ENCODE peak calls at places on chromosomes 13 and 19, in six cellular contexts. One of them, this sample, is unnamed.
A peak's percentile ranks its signal among the peaks of the same experiment; 100 is the strongest.

GRCh38 chr19:55258476-55258827 is 365 bp downstream of the PPP6R1 start:
- DNase-seq in psoas muscle: no peak
- DNase-seq in skeletal muscle cell: no peak
- DNase-seq in A673: no peak
- DNase-seq in choroid plexus epithelial cell: no peak
- DNase-seq in naive thymus-derived CD4-positive, alpha-beta T cell: no peak
- DNase-seq in this sample: no peak

GRCh38 chr19:49851456-49852259 is 699 bp downstream of the PTOV1 start:
- DNase-seq in skeletal muscle cell: no peak
- DNase-seq in choroid plexus epithelial cell: no peak
- DNase-seq in naive thymus-derived CD4-positive, alpha-beta T cell: peak; percentile 40
- DNase-seq in psoas muscle: no peak
- DNase-seq in A673: peak; percentile 70
- DNase-seq in this sample: no peak

GRCh38 chr19:55225415-55225958 is 3.1 kb downstream of the TMEM86B start:
- DNase-seq in naive thymus-derived CD4-positive, alpha-beta T cell: no peak
- DNase-seq in skeletal muscle cell: no peak
- DNase-seq in choroid plexus epithelial cell: no peak
- DNase-seq in A673: no peak
- DNase-seq in psoas muscle: no peak
- DNase-seq in this sample: no peak

GRCh38 chr13:42807236-42807635 is 25.9 kb downstream of the FAM216B start:
- DNase-seq in choroid plexus epithelial cell: no peak
- DNase-seq in skeletal muscle cell: no peak
- DNase-seq in A673: no peak
- DNase-seq in psoas muscle: no peak
- DNase-seq in naive thymus-derived CD4-positive, alpha-beta T cell: no peak
- DNase-seq in this sample: peak; percentile 15

GRCh38 chr19:56125806-56126590 is 4.9 kb upstream of the ZNF787 start:
- DNase-seq in naive thymus-derived CD4-positive, alpha-beta T cell: no peak
- DNase-seq in psoas muscle: peak; percentile 61
- DNase-seq in choroid plexus epithelial cell: no peak
- DNase-seq in A673: no peak
- DNase-seq in skeletal muscle cell: peak; percentile 35
- DNase-seq in this sample: no peak

GRCh38 chr19:39941615-39942507 is 7.4 kb upstream of the FCGBP start:
- DNase-seq in A673: peak; percentile 94
- DNase-seq in choroid plexus epithelial cell: peak; percentile 87
- DNase-seq in skeletal muscle cell: peak; percentile 10
- DNase-seq in naive thymus-derived CD4-positive, alpha-beta T cell: peak; percentile 82
- DNase-seq in psoas muscle: no peak
- DNase-seq in this sample: no peak

GRCh38 chr19:38905186-38905539 is 5.4 kb downstream of the NFKBIB start:
- DNase-seq in A673: no peak
- DNase-seq in skeletal muscle cell: no peak
- DNase-seq in naive thymus-derived CD4-positive, alpha-beta T cell: no peak
- DNase-seq in psoas muscle: no peak
- DNase-seq in choroid plexus epithelial cell: no peak
- DNase-seq in this sample: no peak

GRCh38 chr13:112970552-112971287 is 1.7 kb downstream of the MCF2L start:
- DNase-seq in psoas muscle: no peak
- DNase-seq in naive thymus-derived CD4-positive, alpha-beta T cell: no peak
- DNase-seq in skeletal muscle cell: no peak
- DNase-seq in A673: no peak
- DNase-seq in choroid plexus epithelial cell: no peak
- DNase-seq in this sample: no peak

GRCh38 chr13:90830782-90831181 is 516.7 kb upstream of the MIR17HG start:
- DNase-seq in skeletal muscle cell: no peak
- DNase-seq in A673: no peak
- DNase-seq in choroid plexus epithelial cell: no peak
- DNase-seq in naive thymus-derived CD4-positive, alpha-beta T cell: no peak
- DNase-seq in psoas muscle: no peak
- DNase-seq in this sample: no peak

GRCh38 chr13:107456431-107456830 is 758.9 kb downstream of the LIG4 start:
- DNase-seq in naive thymus-derived CD4-positive, alpha-beta T cell: no peak
- DNase-seq in choroid plexus epithelial cell: no peak
- DNase-seq in A673: no peak
- DNase-seq in skeletal muscle cell: no peak
- DNase-seq in psoas muscle: no peak
- DNase-seq in this sample: no peak

GRCh38 chr13:25981060-25981459 is 70.8 kb downstream of the SHISA2 start:
- DNase-seq in psoas muscle: no peak
- DNase-seq in naive thymus-derived CD4-positive, alpha-beta T cell: no peak
- DNase-seq in choroid plexus epithelial cell: no peak
- DNase-seq in A673: no peak
- DNase-seq in skeletal muscle cell: no peak
- DNase-seq in this sample: no peak

GRCh38 chr13:32033744-32034143 is 2.2 kb downstream of the FRY start:
- DNase-seq in naive thymus-derived CD4-positive, alpha-beta T cell: no peak
- DNase-seq in A673: no peak
- DNase-seq in choroid plexus epithelial cell: peak; percentile 17
- DNase-seq in skeletal muscle cell: no peak
- DNase-seq in psoas muscle: no peak
- DNase-seq in this sample: no peak

GRCh38 chr19:4007021-4007835 is at the start of gene PIAS4:
- DNase-seq in psoas muscle: peak; percentile 97
- DNase-seq in A673: peak; percentile 98
- DNase-seq in skeletal muscle cell: peak; percentile 67
- DNase-seq in choroid plexus epithelial cell: peak; percentile 95
- DNase-seq in naive thymus-derived CD4-positive, alpha-beta T cell: peak; percentile 97
- DNase-seq in this sample: peak; percentile 96

GRCh38 chr13:75639426-75639825 is 3.3 kb downstream of the LMO7 start:
- DNase-seq in choroid plexus epithelial cell: no peak
- DNase-seq in A673: no peak
- DNase-seq in naive thymus-derived CD4-positive, alpha-beta T cell: no peak
- DNase-seq in skeletal muscle cell: no peak
- DNase-seq in psoas muscle: no peak
- DNase-seq in this sample: no peak

GRCh38 chr19:19613456-19613855 is 5.0 kb downstream of the PBX4 start:
- DNase-seq in choroid plexus epithelial cell: no peak
- DNase-seq in skeletal muscle cell: no peak
- DNase-seq in naive thymus-derived CD4-positive, alpha-beta T cell: no peak
- DNase-seq in psoas muscle: no peak
- DNase-seq in A673: no peak
- DNase-seq in this sample: no peak
- H3K4me3 ChIP-seq in choroid plexus epithelial cell: no peak overlapping the region
- H3K4me3 ChIP-seq in skeletal muscle cell: no peak overlapping the region
- H3K4me3 ChIP-seq in naive thymus-derived CD4-positive, alpha-beta T cell: no peak overlapping the region
- H3K4me3 ChIP-seq in psoas muscle: no peak overlapping the region
- H3K4me3 ChIP-seq in A673: no peak overlapping the region
- H3K4me3 ChIP-seq in this sample: no peak overlapping the region

GRCh38 chr19:14472202-14472961 is 2.8 kb downstream of the PTGER1 start:
- DNase-seq in skeletal muscle cell: no peak
- DNase-seq in A673: peak; percentile 80
- DNase-seq in choroid plexus epithelial cell: peak; percentile 57
- DNase-seq in psoas muscle: peak; percentile 76
- DNase-seq in naive thymus-derived CD4-positive, alpha-beta T cell: peak; percentile 84
- DNase-seq in this sample: peak; percentile 70
- H3K4me3 ChIP-seq in skeletal muscle cell: no peak overlapping the region
- H3K4me3 ChIP-seq in A673: no peak overlapping the region
- H3K4me3 ChIP-seq in choroid plexus epithelial cell: peak overlapping the region; percentile 14
- H3K4me3 ChIP-seq in psoas muscle: peak overlapping the region; percentile 33
- H3K4me3 ChIP-seq in naive thymus-derived CD4-positive, alpha-beta T cell: peak overlapping the region; percentile 55
- H3K4me3 ChIP-seq in this sample: peak overlapping the region; percentile 13

DNA sequence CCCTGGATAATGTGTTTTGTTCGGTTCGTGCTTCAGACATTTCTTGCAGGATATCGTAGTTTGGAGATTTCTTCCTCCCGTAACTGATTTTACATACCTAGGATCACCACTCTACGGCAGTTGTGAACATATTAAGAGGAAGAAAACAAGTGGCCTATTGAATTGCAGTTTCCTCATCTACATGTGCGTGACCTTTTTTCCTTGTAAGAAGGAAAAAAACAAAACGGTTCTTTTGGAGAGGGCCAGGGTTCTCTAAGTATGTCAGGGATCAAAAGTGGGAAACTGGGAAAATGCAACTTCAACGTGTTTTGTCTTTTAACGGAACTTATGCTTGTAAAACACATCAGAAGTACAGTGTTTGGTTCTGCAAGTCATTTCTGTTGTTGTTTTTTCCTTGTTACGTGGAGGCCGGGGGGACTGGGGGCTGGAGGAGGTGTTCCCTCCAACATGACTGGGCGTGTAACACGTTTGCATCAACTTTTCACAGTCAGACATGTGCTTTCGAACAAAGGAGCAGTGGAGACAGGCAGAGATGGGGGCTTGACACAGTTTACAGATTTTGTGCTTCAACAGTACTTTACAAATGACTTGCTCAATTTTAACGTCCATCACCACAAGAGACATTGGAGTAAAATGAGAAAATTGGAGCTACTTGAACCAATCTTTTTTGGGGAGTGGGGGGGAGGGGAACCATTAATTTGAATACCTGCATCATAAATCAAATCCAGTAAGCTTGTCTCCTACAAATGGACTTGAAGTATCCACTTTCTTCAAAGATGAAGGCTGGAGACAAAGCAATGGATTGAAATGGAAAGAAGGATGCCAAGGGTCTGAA is 3.8 kb downstream of the ZC3H4 start:
- DNase-seq in A673: peak; percentile 63
- DNase-seq in skeletal muscle cell: peak; percentile 16
- DNase-seq in psoas muscle: no peak
- DNase-seq in choroid plexus epithelial cell: peak; percentile 66
- DNase-seq in naive thymus-derived CD4-positive, alpha-beta T cell: peak; percentile 44
- DNase-seq in this sample: peak; percentile 56
- H3K4me3 ChIP-seq in A673: peak overlapping the region; percentile 96
- H3K4me3 ChIP-seq in skeletal muscle cell: peak overlapping the region; percentile 98
- H3K4me3 ChIP-seq in psoas muscle: peak overlapping the region; percentile 97
- H3K4me3 ChIP-seq in choroid plexus epithelial cell: peak overlapping the region; percentile 88
- H3K4me3 ChIP-seq in naive thymus-derived CD4-positive, alpha-beta T cell: peak overlapping the region; percentile 84
- H3K4me3 ChIP-seq in this sample: peak overlapping the region; percentile 58

DNA sequence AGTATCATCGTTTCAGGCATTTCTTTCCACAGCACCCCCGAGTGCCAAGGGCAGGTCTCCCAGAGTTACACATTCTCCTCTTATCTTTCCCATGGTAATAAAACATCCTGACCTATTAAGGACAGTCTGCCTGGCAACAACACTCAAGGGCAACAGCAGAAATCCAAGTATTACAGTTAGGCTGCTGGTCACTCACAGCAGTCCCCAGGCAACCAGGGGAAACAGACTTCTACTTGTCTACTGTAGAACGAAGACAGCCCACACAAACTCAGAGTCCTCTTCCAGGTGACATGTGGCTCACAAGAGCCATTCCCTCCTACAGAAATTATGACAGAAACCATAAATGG is 24.3 kb downstream of the RCBTB1 start:
- DNase-seq in A673: no peak
- DNase-seq in naive thymus-derived CD4-positive, alpha-beta T cell: no peak
- DNase-seq in skeletal muscle cell: no peak
- DNase-seq in psoas muscle: no peak
- DNase-seq in choroid plexus epithelial cell: peak; percentile 31
- DNase-seq in this sample: no peak
- H3K4me3 ChIP-seq in A673: no peak overlapping the region
- H3K4me3 ChIP-seq in naive thymus-derived CD4-positive, alpha-beta T cell: no peak overlapping the region
- H3K4me3 ChIP-seq in skeletal muscle cell: no peak overlapping the region
- H3K4me3 ChIP-seq in psoas muscle: no peak overlapping the region
- H3K4me3 ChIP-seq in choroid plexus epithelial cell: no peak overlapping the region
- H3K4me3 ChIP-seq in this sample: no peak overlapping the region

GRCh38 chr13:73061478-73062275 is 2.9 kb downstream of the KLF5 start:
- DNase-seq in choroid plexus epithelial cell: peak; percentile 25
- DNase-seq in A673: no peak
- DNase-seq in psoas muscle: no peak
- DNase-seq in skeletal muscle cell: no peak
- DNase-seq in naive thymus-derived CD4-positive, alpha-beta T cell: no peak
- DNase-seq in this sample: no peak

GRCh38 chr13:73059460-73060250 is 850 bp downstream of the KLF5 start:
- DNase-seq in skeletal muscle cell: no peak
- DNase-seq in choroid plexus epithelial cell: peak; percentile 29
- DNase-seq in A673: peak; percentile 71
- DNase-seq in psoas muscle: peak; percentile 58
- DNase-seq in naive thymus-derived CD4-positive, alpha-beta T cell: no peak
- DNase-seq in this sample: peak; percentile 2

GRCh38 chr13:73058741-73059459 is at the start of gene KLF5:
- DNase-seq in choroid plexus epithelial cell: peak; percentile 94
- DNase-seq in A673: peak; percentile 98
- DNase-seq in naive thymus-derived CD4-positive, alpha-beta T cell: peak; percentile 95
- DNase-seq in psoas muscle: peak; percentile 97
- DNase-seq in skeletal muscle cell: peak; percentile 77
- DNase-seq in this sample: peak; percentile 93

GRCh38 chr13:73062368-73062767 is 3.6 kb downstream of the KLF5 start:
- DNase-seq in psoas muscle: no peak
- DNase-seq in A673: no peak
- DNase-seq in naive thymus-derived CD4-positive, alpha-beta T cell: no peak
- DNase-seq in choroid plexus epithelial cell: no peak
- DNase-seq in skeletal muscle cell: no peak
- DNase-seq in this sample: no peak

GRCh38 chr13:73060251-73061160 is 1.7 kb downstream of the KLF5 start:
- DNase-seq in skeletal muscle cell: peak; percentile 68
- DNase-seq in A673: peak; percentile 23
- DNase-seq in psoas muscle: peak; percentile 33
- DNase-seq in naive thymus-derived CD4-positive, alpha-beta T cell: peak; percentile 7
- DNase-seq in choroid plexus epithelial cell: peak; percentile 55
- DNase-seq in this sample: peak; percentile 27
- H3K4me3 ChIP-seq in skeletal muscle cell: peak overlapping the region; percentile 70
- H3K4me3 ChIP-seq in A673: peak overlapping the region; percentile 65
- H3K4me3 ChIP-seq in psoas muscle: peak overlapping the region; percentile 76
- H3K4me3 ChIP-seq in naive thymus-derived CD4-positive, alpha-beta T cell: peak overlapping the region; percentile 46
- H3K4me3 ChIP-seq in choroid plexus epithelial cell: peak overlapping the region; percentile 77
- H3K4me3 ChIP-seq in this sample: peak overlapping the region; percentile 90

GRCh38 chr13:98013241-98013640 is 59.8 kb downstream of the IPO5 start:
- DNase-seq in A673: no peak
- DNase-seq in naive thymus-derived CD4-positive, alpha-beta T cell: no peak
- DNase-seq in choroid plexus epithelial cell: no peak
- DNase-seq in skeletal muscle cell: no peak
- DNase-seq in psoas muscle: no peak
- DNase-seq in this sample: no peak

GRCh38 chr13:98018293-98018692 is 64.8 kb downstream of the IPO5 start:
- DNase-seq in choroid plexus epithelial cell: no peak
- DNase-seq in naive thymus-derived CD4-positive, alpha-beta T cell: no peak
- DNase-seq in psoas muscle: no peak
- DNase-seq in skeletal muscle cell: no peak
- DNase-seq in A673: no peak
- DNase-seq in this sample: no peak

GRCh38 chr13:98020271-98020670 is 66.8 kb downstream of the IPO5 start:
- DNase-seq in psoas muscle: no peak
- DNase-seq in choroid plexus epithelial cell: peak; percentile 24
- DNase-seq in skeletal muscle cell: no peak
- DNase-seq in naive thymus-derived CD4-positive, alpha-beta T cell: no peak
- DNase-seq in A673: no peak
- DNase-seq in this sample: no peak

GRCh38 chr13:98019186-98019585 is 65.7 kb downstream of the IPO5 start:
- DNase-seq in naive thymus-derived CD4-positive, alpha-beta T cell: no peak
- DNase-seq in A673: no peak
- DNase-seq in skeletal muscle cell: no peak
- DNase-seq in choroid plexus epithelial cell: no peak
- DNase-seq in psoas muscle: no peak
- DNase-seq in this sample: no peak

DNA sequence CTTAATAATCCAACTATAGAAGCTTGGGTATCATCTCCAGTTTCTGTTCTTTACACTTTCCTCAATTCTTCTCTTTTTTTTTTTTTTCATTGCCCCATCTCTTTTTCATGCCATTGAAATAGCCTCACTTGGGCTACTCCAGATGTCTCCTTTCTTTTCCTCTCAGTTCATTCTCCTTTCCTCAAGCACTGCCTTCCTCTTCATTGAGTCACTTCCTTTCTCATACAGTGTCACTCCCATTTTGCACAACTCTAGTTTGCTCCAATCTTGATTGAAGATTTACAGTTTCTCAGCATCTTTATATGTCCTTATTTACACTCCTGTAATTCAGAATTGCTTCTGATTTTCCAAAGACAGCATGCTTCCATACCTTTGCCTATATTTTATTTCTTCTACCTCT is 61.3 kb downstream of the IPO5 start:
- DNase-seq in A673: peak; percentile 50
- DNase-seq in choroid plexus epithelial cell: peak; percentile 82
- DNase-seq in psoas muscle: no peak
- DNase-seq in skeletal muscle cell: peak; percentile 46
- DNase-seq in naive thymus-derived CD4-positive, alpha-beta T cell: no peak
- DNase-seq in this sample: peak; percentile 13
- H3K4me3 ChIP-seq in A673: no peak overlapping the region
- H3K4me3 ChIP-seq in choroid plexus epithelial cell: no peak overlapping the region
- H3K4me3 ChIP-seq in psoas muscle: no peak overlapping the region
- H3K4me3 ChIP-seq in skeletal muscle cell: no peak overlapping the region
- H3K4me3 ChIP-seq in naive thymus-derived CD4-positive, alpha-beta T cell: no peak overlapping the region
- H3K4me3 ChIP-seq in this sample: no peak overlapping the region

This sample was measured in SJSA1.